ENCODE peak calls at places on chromosomes 3 and 15, in eight cellular contexts. One of them, this sample, is unnamed.

GRCh38 chr15:86919581-86919980 is 839.9 kb downstream of the AGBL1 start:
- DNase-seq in fibroblast of lung: peak; percentile 6
- DNase-seq in GM13976: no peak
- DNase-seq in AG04450: no peak
- DNase-seq in PC-3: no peak
- DNase-seq in pancreas: no peak
- DNase-seq in AG09309: peak; percentile 1
- DNase-seq in A549: no peak
- DNase-seq in this sample: no peak

GRCh38 chr3:70554170-70554569 is 241.7 kb upstream of the MDFIC2 start:
- DNase-seq in fibroblast of lung: no peak
- DNase-seq in GM13976: no peak
- DNase-seq in AG04450: no peak
- DNase-seq in PC-3: no peak
- DNase-seq in pancreas: no peak
- DNase-seq in AG09309: no peak
- DNase-seq in A549: no peak
- DNase-seq in this sample: no peak

GRCh38 chr3:62164196-62164595 is 209.2 kb downstream of the FEZF2 start:
- DNase-seq in fibroblast of lung: no peak
- DNase-seq in GM13976: no peak
- DNase-seq in AG04450: no peak
- DNase-seq in PC-3: no peak
- DNase-seq in pancreas: no peak
- DNase-seq in AG09309: no peak
- DNase-seq in A549: no peak
- DNase-seq in this sample: no peak

GRCh38 chr15:73621286-73621826 is 11.8 kb downstream of the NPTN start:
- DNase-seq in fibroblast of lung: no peak
- DNase-seq in GM13976: no peak
- DNase-seq in AG04450: no peak
- DNase-seq in PC-3: peak; percentile 26
- DNase-seq in pancreas: no peak
- DNase-seq in AG09309: no peak
- DNase-seq in A549: no peak
- DNase-seq in this sample: no peak

GRCh38 chr15:32936283-32936918 is 218.6 kb downstream of the GREM1 start:
- DNase-seq in fibroblast of lung: peak; percentile 79
- DNase-seq in GM13976: no peak
- DNase-seq in AG04450: no peak
- DNase-seq in PC-3: peak; percentile 65
- DNase-seq in pancreas: no peak
- DNase-seq in AG09309: peak; percentile 28
- DNase-seq in A549: peak; percentile 20
- DNase-seq in this sample: no peak

GRCh38 chr3:28022916-28023315 is 218.5 kb upstream of the CMC1 start:
- DNase-seq in fibroblast of lung: no peak
- DNase-seq in GM13976: no peak
- DNase-seq in AG04450: no peak
- DNase-seq in PC-3: peak; percentile 93
- DNase-seq in pancreas: no peak
- DNase-seq in AG09309: no peak
- DNase-seq in A549: no peak
- DNase-seq in this sample: no peak

GRCh38 chr15:90113166-90113565 is 10.9 kb upstream of the IDH2 start:
- DNase-seq in fibroblast of lung: no peak
- DNase-seq in GM13976: no peak
- DNase-seq in AG04450: no peak
- DNase-seq in PC-3: no peak
- DNase-seq in pancreas: no peak
- DNase-seq in AG09309: no peak
- DNase-seq in A549: no peak
- DNase-seq in this sample: no peak

GRCh38 chr3:37703633-37704032 is 158.0 kb upstream of the CTDSPL start:
- DNase-seq in fibroblast of lung: peak; percentile 22
- DNase-seq in GM13976: no peak
- DNase-seq in AG04450: no peak
- DNase-seq in PC-3: peak; percentile 18
- DNase-seq in pancreas: no peak
- DNase-seq in AG09309: no peak
- DNase-seq in A549: no peak
- DNase-seq in this sample: no peak

GRCh38 chr3:51622868-51623267 is 48.2 kb upstream of the TEX264 start:
- DNase-seq in fibroblast of lung: peak; percentile 90
- DNase-seq in GM13976: no peak
- DNase-seq in AG04450: peak; percentile 50
- DNase-seq in PC-3: no peak
- DNase-seq in pancreas: no peak
- DNase-seq in AG09309: peak; percentile 37
- DNase-seq in A549: no peak
- DNase-seq in this sample: no peak

GRCh38 chr15:80953953-80954778 is 35.5 kb downstream of the MESD start:
- DNase-seq in fibroblast of lung: no peak
- DNase-seq in GM13976: no peak
- DNase-seq in AG04450: no peak
- DNase-seq in PC-3: peak; percentile 89
- DNase-seq in pancreas: no peak
- DNase-seq in AG09309: no peak
- DNase-seq in A549: no peak
- DNase-seq in this sample: no peak

GRCh38 chr15:56996746-56997470 is 78.5 kb downstream of the TCF12 start:
- DNase-seq in fibroblast of lung: no peak
- DNase-seq in GM13976: no peak
- DNase-seq in AG04450: no peak
- DNase-seq in PC-3: no peak
- DNase-seq in pancreas: no peak
- DNase-seq in AG09309: no peak
- DNase-seq in A549: no peak
- DNase-seq in this sample: no peak

GRCh38 chr3:192892981-192893827 is 24.5 kb downstream of the MB21D2 start:
- DNase-seq in fibroblast of lung: peak; percentile 92
- DNase-seq in GM13976: peak; percentile 74
- DNase-seq in AG04450: peak; percentile 73
- DNase-seq in PC-3: peak; percentile 48
- DNase-seq in pancreas: no peak
- DNase-seq in AG09309: peak; percentile 82
- DNase-seq in A549: peak; percentile 74
- DNase-seq in this sample: peak; percentile 69

GRCh38 chr3:37968784-37969600 is 21.6 kb upstream of the VILL start:
- DNase-seq in fibroblast of lung: no peak
- DNase-seq in GM13976: no peak
- DNase-seq in AG04450: no peak
- DNase-seq in PC-3: no peak
- DNase-seq in pancreas: no peak
- DNase-seq in AG09309: no peak
- DNase-seq in A549: no peak
- DNase-seq in this sample: no peak

GRCh38 chr3:186772281-186772885 is 11.0 kb upstream of the EIF4A2 start:
- DNase-seq in fibroblast of lung: no peak
- DNase-seq in GM13976: no peak
- DNase-seq in AG04450: no peak
- DNase-seq in PC-3: no peak
- DNase-seq in pancreas: no peak
- DNase-seq in AG09309: no peak
- DNase-seq in A549: no peak
- DNase-seq in this sample: no peak

GRCh38 chr3:122786067-122786466 is 7.6 kb downstream of the HSPBAP1 start:
- DNase-seq in fibroblast of lung: peak; percentile 29
- DNase-seq in GM13976: no peak
- DNase-seq in AG04450: no peak
- DNase-seq in PC-3: peak; percentile 82
- DNase-seq in pancreas: no peak
- DNase-seq in AG09309: no peak
- DNase-seq in A549: no peak
- DNase-seq in this sample: no peak

GRCh38 chr3:186476044-186476468 is 68.1 kb downstream of the CRYGS start:
- DNase-seq in fibroblast of lung: peak; percentile 10
- DNase-seq in GM13976: no peak
- DNase-seq in AG04450: no peak
- DNase-seq in PC-3: no peak
- DNase-seq in pancreas: peak; percentile 27
- DNase-seq in AG09309: no peak
- DNase-seq in A549: no peak
- DNase-seq in this sample: peak; percentile 15

GRCh38 chr3:78665776-78666457 is 1101.9 kb downstream of the ROBO1 start:
- DNase-seq in fibroblast of lung: no peak
- DNase-seq in GM13976: no peak
- DNase-seq in AG04450: no peak
- DNase-seq in PC-3: no peak
- DNase-seq in pancreas: no peak
- DNase-seq in AG09309: peak; percentile 41
- DNase-seq in A549: no peak
- DNase-seq in this sample: no peak

GRCh38 chr3:128273116-128273840 is 120.0 kb downstream of the EEFSEC start:
- DNase-seq in fibroblast of lung: no peak
- DNase-seq in GM13976: no peak
- DNase-seq in AG04450: no peak
- DNase-seq in PC-3: no peak
- DNase-seq in pancreas: no peak
- DNase-seq in AG09309: no peak
- DNase-seq in A549: no peak
- DNase-seq in this sample: no peak

GRCh38 chr15:71485094-71485693 is 325.2 kb upstream of the NR2E3 start:
- DNase-seq in fibroblast of lung: no peak
- DNase-seq in GM13976: peak; percentile 24
- DNase-seq in AG04450: no peak
- DNase-seq in PC-3: peak; percentile 23
- DNase-seq in pancreas: no peak
- DNase-seq in AG09309: no peak
- DNase-seq in A549: peak; percentile 31
- DNase-seq in this sample: peak; percentile 16
- TF ChIP-seq CTCF in fibroblast of lung: peak; percentile 48
- TF ChIP-seq CTCF in GM13976: peak; percentile 22
- TF ChIP-seq CTCF in AG04450: peak; percentile 38
- TF ChIP-seq CTCF in PC-3: peak; percentile 69
- TF ChIP-seq CTCF in pancreas: no peak
- TF ChIP-seq CTCF in AG09309: peak; percentile 41
- TF ChIP-seq CTCF in A549: peak; percentile 51
- TF ChIP-seq CTCF in this sample: peak; percentile 54

GRCh38 chr15:62164500-62165028 is 521 bp downstream of the C2CD4B start:
- DNase-seq in fibroblast of lung: no peak
- DNase-seq in GM13976: no peak
- DNase-seq in AG04450: no peak
- DNase-seq in PC-3: no peak
- DNase-seq in pancreas: no peak
- DNase-seq in AG09309: no peak
- DNase-seq in A549: peak; percentile 12
- DNase-seq in this sample: no peak
- TF ChIP-seq CTCF in fibroblast of lung: no peak
- TF ChIP-seq CTCF in GM13976: no peak
- TF ChIP-seq CTCF in AG04450: no peak
- TF ChIP-seq CTCF in PC-3: no peak
- TF ChIP-seq CTCF in pancreas: no peak
- TF ChIP-seq CTCF in AG09309: no peak
- TF ChIP-seq CTCF in A549: peak; percentile 30
- TF ChIP-seq CTCF in this sample: no peak

DNA sequence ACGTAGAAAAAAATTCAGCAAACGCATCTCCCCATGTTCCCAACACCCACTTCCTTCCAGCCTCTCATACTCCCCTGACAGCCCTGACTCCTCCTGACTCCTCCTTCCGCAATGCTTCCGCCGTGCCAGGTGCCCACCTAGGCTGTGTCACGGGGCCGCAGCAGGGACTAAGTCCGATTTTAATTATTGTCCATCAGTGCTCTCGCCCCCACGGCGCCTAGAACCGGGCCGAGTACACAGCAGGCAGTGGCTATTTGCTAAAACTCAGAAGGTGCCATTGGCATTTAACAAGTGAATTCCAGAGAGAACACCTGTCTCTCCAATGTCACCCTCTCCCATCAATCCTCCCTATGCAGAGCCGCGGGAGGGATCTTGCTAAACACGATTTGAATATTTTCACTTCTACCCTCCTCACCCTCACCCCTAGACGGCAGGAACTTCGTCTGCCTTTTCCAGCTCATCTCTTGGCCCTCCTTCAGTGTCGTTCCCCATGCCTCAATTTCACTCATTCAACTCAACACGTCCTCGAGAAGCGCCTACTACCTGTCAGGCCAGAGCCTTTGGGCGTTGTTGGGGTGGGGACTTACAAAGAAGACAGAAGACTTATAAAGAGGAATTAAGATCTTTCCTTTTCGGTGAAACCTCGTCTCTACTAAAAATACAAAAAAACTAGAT is 11.5 kb upstream of the SHF start:
- DNase-seq in fibroblast of lung: peak; percentile 26
- DNase-seq in GM13976: no peak
- DNase-seq in AG04450: no peak
- DNase-seq in PC-3: peak; percentile 26
- DNase-seq in pancreas: no peak
- DNase-seq in AG09309: no peak
- DNase-seq in A549: no peak
- DNase-seq in this sample: no peak
- TF ChIP-seq CTCF in fibroblast of lung: no peak
- TF ChIP-seq CTCF in GM13976: no peak
- TF ChIP-seq CTCF in AG04450: no peak
- TF ChIP-seq CTCF in PC-3: no peak
- TF ChIP-seq CTCF in pancreas: no peak
- TF ChIP-seq CTCF in AG09309: no peak
- TF ChIP-seq CTCF in A549: no peak
- TF ChIP-seq CTCF in this sample: no peak

GRCh38 chr15:99387769-99388168 is 136.5 kb downstream of the LRRC28 start:
- DNase-seq in fibroblast of lung: no peak
- DNase-seq in GM13976: peak; percentile 39
- DNase-seq in AG04450: no peak
- DNase-seq in PC-3: no peak
- DNase-seq in pancreas: no peak
- DNase-seq in AG09309: no peak
- DNase-seq in A549: no peak
- DNase-seq in this sample: no peak

GRCh38 chr15:99386429-99386828 is 135.1 kb downstream of the LRRC28 start:
- DNase-seq in fibroblast of lung: no peak
- DNase-seq in GM13976: no peak
- DNase-seq in AG04450: no peak
- DNase-seq in PC-3: no peak
- DNase-seq in pancreas: no peak
- DNase-seq in AG09309: no peak
- DNase-seq in A549: no peak
- DNase-seq in this sample: no peak

GRCh38 chr15:99385865-99386264 is 134.6 kb downstream of the LRRC28 start:
- DNase-seq in fibroblast of lung: peak; percentile 72
- DNase-seq in GM13976: no peak
- DNase-seq in AG04450: peak; percentile 16
- DNase-seq in PC-3: peak; percentile 11
- DNase-seq in pancreas: no peak
- DNase-seq in AG09309: no peak
- DNase-seq in A549: no peak
- DNase-seq in this sample: no peak

GRCh38 chr15:99393641-99394040 is 142.4 kb downstream of the LRRC28 start:
- DNase-seq in fibroblast of lung: no peak
- DNase-seq in GM13976: no peak
- DNase-seq in AG04450: no peak
- DNase-seq in PC-3: no peak
- DNase-seq in pancreas: no peak
- DNase-seq in AG09309: no peak
- DNase-seq in A549: no peak
- DNase-seq in this sample: no peak

DNA sequence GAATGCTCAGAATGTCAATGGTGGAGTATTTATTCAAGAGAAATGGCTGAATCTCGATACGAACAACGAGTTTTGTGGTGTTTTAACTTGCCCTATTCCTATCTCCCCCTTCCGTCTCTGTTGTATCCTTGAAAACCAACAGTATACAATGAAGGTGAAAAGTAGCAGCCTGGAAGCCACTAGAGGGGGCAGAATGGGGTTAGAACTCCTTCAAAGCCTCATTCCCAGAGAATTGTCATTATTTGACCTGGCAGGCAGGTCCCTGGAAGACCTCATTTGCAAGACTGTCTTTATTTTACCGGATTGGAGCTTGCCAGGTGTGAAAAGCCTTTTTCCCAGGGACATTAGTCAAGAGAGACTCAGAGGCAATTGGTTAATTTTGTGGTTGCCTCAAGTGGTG is 139.4 kb downstream of the LRRC28 start:
- DNase-seq in fibroblast of lung: no peak
- DNase-seq in GM13976: no peak
- DNase-seq in AG04450: no peak
- DNase-seq in PC-3: peak; percentile 8
- DNase-seq in pancreas: no peak
- DNase-seq in AG09309: no peak
- DNase-seq in A549: no peak
- DNase-seq in this sample: no peak
- TF ChIP-seq CTCF in fibroblast of lung: no peak
- TF ChIP-seq CTCF in GM13976: no peak
- TF ChIP-seq CTCF in AG04450: peak; percentile 5
- TF ChIP-seq CTCF in PC-3: peak; percentile 39
- TF ChIP-seq CTCF in pancreas: no peak
- TF ChIP-seq CTCF in AG09309: no peak
- TF ChIP-seq CTCF in A549: no peak
- TF ChIP-seq CTCF in this sample: no peak

This sample was measured in GM13977.